ENCODE peak calls at places on chromosomes 2 and 18, in ten cellular contexts. Y is tibial artery, L is right lobe of liver, S is upper lobe of right lung, Z is fibroblast of villous mesenchyme, M is brain microvascular endothelial cell, A is omental fat pad, O is astrocyte, F is OCI-LY7, P is neural crest cell. C is an unnamed sample.

GRCh38 chr18:61991201-61991600 is 98.4 kb upstream of the RNF152 start:
- DNase-seq in S (no peak), P (no peak), A (no peak), Y (no peak), O (peak), M (peak), L (no peak), Z (no peak), F (no peak), C (no peak)

GRCh38 chr2:15695582-15696330 is 104.1 kb downstream of the DDX1 start:
- DNase-seq in P (no peak), A (no peak), F (no peak), M (no peak), Y (no peak), Z (no peak), L (no peak), S (no peak), O (no peak), C (no peak)

GRCh38 chr2:121828281-121828731 is 72.9 kb downstream of the TSN start:
- DNase-seq in M (no peak), F (no peak), A (no peak), S (no peak), Y (no peak), L (no peak), O (peak), P (no peak), Z (no peak), C (no peak)

GRCh38 chr2:85584857-85585780 is 888 bp downstream of the VAMP5 start:
- DNase-seq in F (no peak), S (no peak), Z (peak), L (peak), M (no peak), A (no peak), O (peak), P (no peak), Y (no peak), C (peak)

GRCh38 chr2:215970425-215970824 is 42.9 kb downstream of the MREG start:
- DNase-seq in F (no peak), Z (no peak), M (peak), A (no peak), P (no peak), O (peak), Y (no peak), S (no peak), L (no peak), C (no peak)

GRCh38 chr18:22223263-22223960 is 54.0 kb downstream of the GATA6 start:
- DNase-seq in M (peak), F (no peak), Y (peak), P (no peak), O (peak), Z (peak), S (peak), A (peak), L (peak), C (peak)

GRCh38 chr2:36456227-36456788 is 100.7 kb downstream of the CRIM1 start:
- DNase-seq in O (peak), Y (peak), Z (peak), L (no peak), P (no peak), M (peak), F (no peak), A (no peak), S (peak), C (peak)

GRCh38 chr2:239156516-239157265 is 244.1 kb downstream of the HDAC4 start:
- DNase-seq in Z (no peak), Y (peak), O (no peak), M (no peak), F (no peak), P (no peak), L (peak), A (peak), S (peak), C (peak)

GRCh38 chr2:38233231-38233983 is 143.7 kb downstream of the ATL2 start:
- DNase-seq in A (no peak), Z (no peak), L (no peak), F (no peak), O (peak), M (peak), S (no peak), P (no peak), Y (no peak), C (no peak)

GRCh38 chr2:101815739-101816391 is 118.4 kb downstream of the MAP4K4 start:
- DNase-seq in M (no peak), Z (peak), L (no peak), P (no peak), Y (no peak), A (no peak), O (peak), F (no peak), S (no peak), C (no peak)
- TF ChIP-seq CTCF in M (peak), Z (peak), L (no peak), P (no peak), Y (no peak), A (no peak), O (no peak), F (no peak), S (no peak), C (no peak)

GRCh38 chr2:211033765-211034164 is 477.4 kb downstream of the CPS1 start:
- DNase-seq in O (peak), Z (no peak), P (no peak), L (no peak), A (no peak), Y (no peak), S (no peak), M (peak), F (no peak), C (no peak)
- TF ChIP-seq CTCF in O (peak), Z (no peak), P (peak), L (peak), A (no peak), Y (peak), S (peak), M (peak), F (peak), C (no peak)

DNA sequence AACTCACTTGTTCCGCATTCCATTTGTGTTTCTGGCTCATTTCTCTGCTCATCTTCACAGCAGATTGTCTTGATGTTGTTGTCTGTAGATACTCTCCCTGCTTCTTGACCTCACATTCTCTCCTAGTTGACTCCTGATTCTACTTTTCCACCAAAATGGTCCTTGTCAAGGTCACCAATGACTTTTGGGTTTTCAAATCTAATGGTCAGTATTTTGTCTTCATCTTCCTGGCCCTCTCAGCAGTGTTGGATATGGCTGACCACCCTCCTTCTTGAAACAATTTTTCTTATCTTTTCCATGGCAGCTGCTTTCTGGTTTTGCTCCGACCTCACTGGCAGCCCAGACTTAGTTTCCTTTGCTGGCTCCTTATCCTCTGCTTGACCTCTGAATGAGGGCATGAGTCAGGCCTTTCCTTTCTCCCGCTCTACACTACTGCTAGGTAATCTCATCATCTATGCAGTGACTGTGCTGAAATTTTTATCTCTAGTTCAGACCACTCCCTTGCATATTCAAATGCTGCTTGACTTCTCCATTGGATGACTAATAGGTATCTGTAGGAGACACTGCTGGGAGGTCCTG is 386.6 kb upstream of the SPRED2 start:
- DNase-seq in M (no peak), P (no peak), Z (peak), A (no peak), S (no peak), F (no peak), L (no peak), O (peak), Y (no peak), C (no peak)
- TF ChIP-seq CTCF in M (no peak), P (no peak), Z (no peak), A (no peak), S (no peak), F (no peak), L (no peak), O (no peak), Y (no peak), C (no peak)

GRCh38 chr2:237512774-237513466 is 25.9 kb downstream of the MLPH start:
- DNase-seq in Y (peak), S (peak), P (peak), L (peak), A (peak), O (peak), M (peak), Z (peak), F (peak), C (peak)
- TF ChIP-seq CTCF in Y (peak), S (peak), P (peak), L (peak), A (peak), O (peak), M (peak), Z (peak), F (peak), C (peak)

DNA sequence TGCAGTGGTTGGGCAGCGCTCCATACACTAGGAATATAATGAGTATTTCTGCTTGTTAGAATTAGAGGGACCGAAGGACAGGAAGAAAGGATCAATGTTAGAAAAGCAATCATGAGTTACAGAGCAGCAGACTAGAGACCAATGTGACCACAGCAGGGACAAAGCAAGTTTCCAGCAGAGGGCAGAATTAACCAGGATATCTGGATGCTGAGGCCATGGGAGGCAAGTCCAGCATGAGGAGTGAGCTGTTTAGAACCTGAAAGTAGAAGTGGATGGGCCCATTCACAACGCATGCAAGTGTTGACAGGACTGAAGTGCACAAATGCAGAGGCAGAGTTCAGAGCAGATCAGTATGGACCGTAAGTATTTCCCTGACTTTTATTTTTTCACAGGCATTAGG is 910.4 kb upstream of the GYPC start:
- DNase-seq in M (peak), L (no peak), Z (no peak), O (no peak), Y (no peak), F (peak), P (peak), S (no peak), A (no peak), C (peak)
- TF ChIP-seq CTCF in M (no peak), L (peak), Z (no peak), O (peak), Y (no peak), F (peak), P (peak), S (peak), A (no peak), C (peak)

C was measured in pancreas.